ENCODE peak calls at places on chromosomes 11 and 22, in four cellular contexts. M is heart left ventricle; Z is CD4-positive, alpha-beta T cell; A is CD8-positive, alpha-beta memory T cell. W is an unnamed sample. For H3K27me3, the result is how much of the 10 kb centered on the place peaks cover.

GRCh38 chr11:12706531-12707499 is 32.6 kb downstream of the TEAD1 start:
- DNase-seq in M (peak), A (no peak), Z (no peak), W (no peak)

GRCh38 chr11:41533761-41534160 is 74.3 kb upstream of the LRRC4C start:
- DNase-seq in M (no peak), A (no peak), Z (no peak), W (no peak)

GRCh38 chr22:48841881-48842582 is 985.6 kb downstream of the BRD1 start:
- DNase-seq in M (no peak), A (no peak), Z (no peak), W (no peak)

GRCh38 chr11:38446336-38446735 is 1848.3 kb upstream of the RAG2 start:
- DNase-seq in A (no peak), Z (no peak), M (no peak), W (no peak)

GRCh38 chr11:96328395-96329010 is 14.5 kb downstream of the MAML2 start:
- DNase-seq in M (no peak), A (no peak), Z (no peak), W (no peak)

GRCh38 chr11:79363861-79364378 is 76.9 kb downstream of the TENM4 start:
- DNase-seq in A (no peak), Z (no peak), M (no peak), W (no peak)

GRCh38 chr11:61495801-61496601 is 12.5 kb upstream of the LRRC10B start:
- DNase-seq in Z (no peak), A (no peak), M (peak), W (no peak)

GRCh38 chr11:126210871-126211235 is 597 bp downstream of the RPUSD4 start:
- DNase-seq in M (no peak), Z (no peak), A (no peak), W (no peak)

GRCh38 chr11:120061036-120061760 is 76.7 kb downstream of the TRIM29 start:
- DNase-seq in A (no peak), Z (no peak), M (no peak), W (no peak)

GRCh38 chr11:107991868-107992414 is 16.8 kb upstream of the CUL5 start:
- DNase-seq in Z (no peak), A (no peak), M (no peak), W (no peak)

GRCh38 chr11:28833670-28834069 is 725.5 kb downstream of the METTL15 start:
- DNase-seq in Z (no peak), A (no peak), M (no peak), W (peak)

GRCh38 chr11:69696749-69697488 is 6.9 kb downstream of the FGF19 start:
- DNase-seq in A (no peak), M (no peak), Z (no peak), W (no peak)

GRCh38 chr22:47032091-47032943 is 269.9 kb downstream of the TBC1D22A start:
- DNase-seq in M (no peak), Z (no peak), A (peak), W (no peak)

GRCh38 chr11:105315287-105315686 is 175.7 kb upstream of the CARD18 start:
- DNase-seq in M (no peak), A (no peak), Z (no peak), W (no peak)

GRCh38 chr22:37633082-37633692 is 6.3 kb upstream of the SH3BP1 start:
- DNase-seq in Z (no peak), M (no peak), A (peak), W (no peak)

GRCh38 chr11:112128483-112129121 is 35.3 kb downstream of the IL18 start:
- DNase-seq in Z (no peak), A (no peak), M (no peak), W (peak)

GRCh38 chr11:13098067-13098466 is 89.0 kb downstream of the RASSF10 start:
- DNase-seq in A (no peak), Z (no peak), M (no peak), W (no peak)

GRCh38 chr11:106286881-106287504 is 209.5 kb downstream of the AASDHPPT start:
- DNase-seq in M (no peak), A (no peak), Z (no peak), W (no peak)

GRCh38 chr11:6927030-6927617 is 898 bp downstream of the ZNF215 start:
- DNase-seq in A (no peak), M (no peak), Z (no peak), W (no peak)

GRCh38 chr11:43868852-43869567 is 11.6 kb upstream of the ALKBH3 start:
- DNase-seq in Z (no peak), A (peak), M (no peak), W (peak)

GRCh38 chr22:25388866-25389540 is 169.6 kb downstream of the CRYBB2 start:
- DNase-seq in Z (no peak), M (no peak), A (no peak), W (no peak)

GRCh38 chr11:13238879-13239514 is 38.6 kb upstream of the BMAL1 start:
- DNase-seq in M (peak), Z (peak), A (peak), W (no peak)

GRCh38 chr11:12061851-12062560 is 48.4 kb upstream of the MICAL2 start:
- DNase-seq in A (no peak), M (no peak), Z (no peak), W (no peak)

GRCh38 chr11:9748361-9748970 is 84.6 kb downstream of the SWAP70 start:
- DNase-seq in A (peak), M (peak), Z (peak), W (peak)

GRCh38 chr11:106694501-106694900 is 323.8 kb downstream of the GUCY1A2 start:
- DNase-seq in Z (no peak), M (no peak), A (no peak), W (no peak)

GRCh38 chr22:43047605-43048004 is 32.7 kb upstream of the PACSIN2 start:
- DNase-seq in Z (no peak), A (no peak), M (no peak), W (no peak)

GRCh38 chr11:363948-364761 is 5.1 kb upstream of the B4GALNT4 start:
- DNase-seq in A (peak), M (no peak), Z (peak), W (no peak)

GRCh38 chr22:46589141-46589748 is 30.9 kb upstream of the GRAMD4 start:
- DNase-seq in M (peak), Z (no peak), A (no peak), W (no peak)

GRCh38 chr11:11010624-11011127 is 152.8 kb upstream of the ZBED5 start:
- DNase-seq in A (no peak), M (peak), Z (no peak), W (no peak)

GRCh38 chr22:36417281-36417686 is 29.5 kb upstream of the MYH9 start:
- DNase-seq in M (no peak), A (no peak), Z (no peak), W (no peak)

GRCh38 chr11:42161886-42162285 is 702.4 kb upstream of the LRRC4C start:
- DNase-seq in M (no peak), Z (no peak), A (no peak), W (no peak)

GRCh38 chr11:107567739-107568335 is 2.3 kb upstream of the ALKBH8 start:
- DNase-seq in M (no peak), Z (no peak), A (no peak), W (no peak)

GRCh38 chr22:33598821-33599220 is 321.5 kb downstream of the LARGE1 start:
- DNase-seq in M (no peak), Z (no peak), A (no peak), W (no peak)

GRCh38 chr11:58503361-58503856 is 4.5 kb downstream of the OR5B21 start:
- DNase-seq in Z (no peak), M (no peak), A (no peak), W (peak)

GRCh38 chr11:60502221-60502775 is 9.7 kb downstream of the MS4A12 start:
- DNase-seq in Z (no peak), A (no peak), M (no peak), W (no peak)

GRCh38 chr11:12827929-12828812 is 153.9 kb downstream of the TEAD1 start:
- DNase-seq in Z (no peak), M (peak), A (no peak), W (peak)

GRCh38 chr11:93741882-93742226 is 382 bp downstream of the C11orf54 start:
- DNase-seq in M (no peak), Z (no peak), A (no peak), W (peak)

DNA sequence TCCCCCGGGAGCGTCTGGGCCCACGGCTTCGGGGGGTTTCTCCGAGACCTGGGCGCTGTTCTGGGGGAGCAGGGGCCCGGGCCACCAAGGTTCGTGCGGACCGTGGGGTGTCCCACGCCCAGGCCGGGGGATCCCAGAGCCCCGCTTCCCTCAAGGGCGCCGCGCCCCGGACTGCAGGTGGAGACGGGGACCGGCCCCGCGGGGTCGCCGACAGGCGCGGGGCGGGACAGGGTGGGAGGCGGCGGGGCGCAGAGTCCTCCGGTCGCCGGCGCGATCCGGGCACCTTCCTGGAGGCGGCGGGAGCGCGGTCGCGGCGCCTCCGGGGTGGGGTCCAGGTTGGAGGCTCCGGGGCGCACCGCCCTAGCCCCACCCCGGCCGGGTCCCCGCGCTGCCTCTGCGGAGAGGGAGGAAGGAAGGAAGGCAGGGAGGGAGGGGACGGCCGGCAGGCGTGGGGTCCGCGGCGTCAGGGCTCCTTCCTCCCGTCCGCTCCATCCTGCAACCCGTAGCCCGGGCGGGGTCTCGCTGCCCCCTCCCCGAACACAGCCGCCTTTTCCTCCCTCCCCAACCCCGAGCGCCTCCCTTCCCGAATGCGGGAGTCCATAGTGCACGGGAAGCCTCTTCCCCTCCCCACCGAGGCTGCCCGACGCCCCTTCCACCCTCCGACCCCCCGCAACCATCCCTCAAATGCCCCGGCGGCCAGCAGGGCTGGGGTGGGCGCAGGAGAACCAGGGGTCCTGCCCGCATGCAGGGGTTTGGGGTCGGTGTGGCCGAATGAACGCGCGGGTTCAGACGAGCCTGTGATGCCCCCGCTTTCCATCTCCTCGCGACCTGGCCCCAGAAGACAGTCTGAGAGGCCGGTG is 4.3 kb upstream of the ZBED4 start:
- DNase-seq in Z (no peak), M (no peak), A (peak), W (no peak)
- H3K27me3 ChIP-seq in Z (under half), M (under half), A (under half), W (under half)

DNA sequence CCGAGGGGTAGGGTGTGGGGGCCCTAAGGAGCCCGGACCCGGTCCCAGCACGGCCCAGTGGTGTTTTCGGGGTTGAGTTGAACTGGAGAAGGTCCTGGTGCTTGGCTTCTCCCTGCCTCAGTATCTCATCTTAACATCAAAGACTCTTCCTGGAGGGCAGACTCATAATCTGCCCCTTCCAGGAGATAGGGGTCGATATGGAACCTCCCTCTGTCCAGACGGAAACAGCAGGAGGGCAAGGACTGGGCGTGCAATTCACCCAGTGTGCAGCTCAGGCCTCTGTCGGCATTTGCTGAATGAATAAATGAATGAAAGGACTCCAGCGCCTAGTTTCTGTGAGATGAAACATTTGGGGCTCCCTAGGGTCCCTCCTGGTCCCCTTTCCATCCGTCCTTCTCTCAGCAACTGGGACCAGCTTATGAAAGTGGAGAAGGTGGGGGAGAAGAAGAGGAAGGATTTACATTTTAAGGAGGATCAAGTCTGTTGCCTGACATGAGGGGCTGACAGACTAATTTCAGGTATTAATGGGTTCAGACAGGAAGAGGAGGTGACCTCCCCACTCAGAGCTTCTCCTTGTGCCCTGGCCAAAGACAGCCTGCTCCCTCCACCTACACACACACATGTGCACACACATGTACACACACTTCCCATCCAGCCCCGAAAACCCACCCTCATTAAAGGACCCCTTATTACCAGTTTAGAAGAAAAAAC is 1.1 kb upstream of the SHISA8 start:
- DNase-seq in Z (no peak), M (no peak), A (no peak), W (no peak)
- H3K27me3 ChIP-seq in Z (under half), M (half or more), A (under half), W (half or more)

GRCh38 chr22:23183107-23183698 is 2.9 kb downstream of the BCR start:
- DNase-seq in M (peak), A (no peak), Z (no peak), W (no peak)
- H3K27me3 ChIP-seq in M (under half), A (under half), Z (under half), W (under half)

DNA sequence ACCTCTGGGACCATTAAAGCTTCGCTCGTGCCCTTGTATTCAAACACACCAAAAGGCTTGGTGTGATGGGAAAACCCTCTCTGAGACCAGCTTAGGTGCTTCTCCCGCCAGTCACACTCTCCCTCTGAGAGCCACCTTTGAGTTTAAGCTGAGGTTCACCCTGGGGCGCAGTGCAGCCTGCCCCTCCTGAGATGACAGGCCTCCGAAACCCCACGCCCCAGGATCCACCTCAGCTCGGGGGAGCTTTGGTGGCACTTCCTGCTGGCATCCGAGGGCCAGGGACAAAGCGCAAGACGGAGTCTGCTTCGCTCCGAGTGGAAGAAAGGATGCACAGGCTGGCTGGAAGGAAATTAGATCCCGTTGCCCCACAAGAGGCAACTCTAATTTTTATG is 134.5 kb downstream of the CEP164 start:
- DNase-seq in Z (no peak), M (no peak), A (no peak), W (no peak)
- H3K27me3 ChIP-seq in Z (under half), M (under half), A (under half), W (under half)

DNA sequence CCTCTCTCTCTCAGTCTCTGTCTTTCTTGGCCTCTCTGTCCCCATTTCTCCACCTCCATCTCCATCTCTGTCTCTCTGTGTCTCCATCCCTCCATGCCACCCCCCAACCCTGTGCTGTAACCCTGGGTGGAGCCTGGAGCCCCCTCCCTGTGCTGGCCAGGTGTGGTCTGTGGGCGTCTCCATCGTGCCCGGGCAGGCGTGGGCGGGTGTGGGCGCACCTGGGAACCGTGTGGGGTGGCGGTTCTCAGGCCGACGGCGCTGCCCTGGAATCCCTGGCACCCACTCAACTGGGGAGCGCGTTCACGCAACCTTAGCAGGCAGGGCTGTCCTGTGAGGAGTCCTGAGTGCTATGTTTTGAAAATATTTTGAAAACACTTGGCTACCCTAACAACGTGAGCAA is 4.6 kb downstream of the TNNT3 start:
- DNase-seq in Z (no peak), M (no peak), A (no peak), W (peak)
- H3K27me3 ChIP-seq in Z (under half), M (under half), A (under half), W (under half)

GRCh38 chr11:31821779-31822574 is 10.9 kb upstream of the PAX6 start:
- DNase-seq in Z (no peak), M (no peak), A (no peak), W (no peak)
- H3K27me3 ChIP-seq in Z (half or more), M (half or more), A (half or more), W (half or more)